ENCODE peak calls at places on chromosomes 11 and 22, in seven cellular contexts. One of them, this sample, is unnamed.

GRCh38 chr11:93526691-93527583 is 16.3 kb downstream of the SMCO4 start:
- DNase-seq in heart left ventricle: no peak
- DNase-seq in upper lobe of right lung: no peak
- DNase-seq in A549: no peak
- DNase-seq in prostate gland: no peak
- DNase-seq in HCT116: no peak
- DNase-seq in colonic mucosa: no peak
- DNase-seq in this sample: no peak

GRCh38 chr11:75339685-75340409 is 11.6 kb downstream of the ARRB1 start:
- DNase-seq in heart left ventricle: peak
- DNase-seq in upper lobe of right lung: no peak
- DNase-seq in A549: no peak
- DNase-seq in prostate gland: no peak
- DNase-seq in HCT116: no peak
- DNase-seq in colonic mucosa: peak
- DNase-seq in this sample: no peak

GRCh38 chr22:48891688-48892380 is 935.8 kb downstream of the BRD1 start:
- DNase-seq in heart left ventricle: no peak
- DNase-seq in upper lobe of right lung: peak
- DNase-seq in A549: no peak
- DNase-seq in prostate gland: no peak
- DNase-seq in HCT116: no peak
- DNase-seq in colonic mucosa: no peak
- DNase-seq in this sample: no peak

GRCh38 chr11:16986434-16987204 is 27.6 kb downstream of the PLEKHA7 start:
- DNase-seq in heart left ventricle: no peak
- DNase-seq in upper lobe of right lung: peak
- DNase-seq in A549: no peak
- DNase-seq in prostate gland: peak
- DNase-seq in HCT116: no peak
- DNase-seq in colonic mucosa: peak
- DNase-seq in this sample: no peak

GRCh38 chr11:3043315-3043871 is 13.8 kb downstream of the CARS1 start:
- DNase-seq in heart left ventricle: peak
- DNase-seq in upper lobe of right lung: no peak
- DNase-seq in A549: no peak
- DNase-seq in prostate gland: no peak
- DNase-seq in HCT116: no peak
- DNase-seq in colonic mucosa: no peak
- DNase-seq in this sample: no peak

GRCh38 chr11:62372871-62373270 is 35.6 kb downstream of the ASRGL1 start:
- DNase-seq in heart left ventricle: no peak
- DNase-seq in upper lobe of right lung: no peak
- DNase-seq in A549: no peak
- DNase-seq in prostate gland: no peak
- DNase-seq in HCT116: no peak
- DNase-seq in colonic mucosa: no peak
- DNase-seq in this sample: no peak

GRCh38 chr11:83054001-83054400 is 17.7 kb downstream of the RAB30 start:
- DNase-seq in heart left ventricle: no peak
- DNase-seq in upper lobe of right lung: no peak
- DNase-seq in A549: no peak
- DNase-seq in prostate gland: no peak
- DNase-seq in HCT116: no peak
- DNase-seq in colonic mucosa: no peak
- DNase-seq in this sample: no peak

GRCh38 chr22:42907404-42908081 is 50.5 kb upstream of the ARFGAP3 start:
- DNase-seq in heart left ventricle: no peak
- DNase-seq in upper lobe of right lung: no peak
- DNase-seq in A549: no peak
- DNase-seq in prostate gland: peak
- DNase-seq in HCT116: no peak
- DNase-seq in colonic mucosa: no peak
- DNase-seq in this sample: no peak

GRCh38 chr22:50250555-50251471 is at the start of gene HDAC10:
- DNase-seq in heart left ventricle: peak
- DNase-seq in upper lobe of right lung: peak
- DNase-seq in A549: no peak
- DNase-seq in prostate gland: peak
- DNase-seq in HCT116: no peak
- DNase-seq in colonic mucosa: peak
- DNase-seq in this sample: peak

GRCh38 chr22:20653012-20653794 is 120.7 kb upstream of the SERPIND1 start:
- DNase-seq in heart left ventricle: no peak
- DNase-seq in upper lobe of right lung: no peak
- DNase-seq in A549: no peak
- DNase-seq in prostate gland: no peak
- DNase-seq in HCT116: no peak
- DNase-seq in colonic mucosa: no peak
- DNase-seq in this sample: no peak

GRCh38 chr22:33923660-33924246 is 3.5 kb upstream of the LARGE1 start:
- DNase-seq in heart left ventricle: peak
- DNase-seq in upper lobe of right lung: no peak
- DNase-seq in A549: peak
- DNase-seq in prostate gland: peak
- DNase-seq in HCT116: peak
- DNase-seq in colonic mucosa: peak
- DNase-seq in this sample: peak

GRCh38 chr11:120645639-120646038 is 134.1 kb downstream of the GRIK4 start:
- DNase-seq in heart left ventricle: no peak
- DNase-seq in upper lobe of right lung: peak
- DNase-seq in A549: no peak
- DNase-seq in prostate gland: no peak
- DNase-seq in HCT116: no peak
- DNase-seq in colonic mucosa: no peak
- DNase-seq in this sample: no peak

GRCh38 chr11:112270551-112271180 is 10.0 kb upstream of the PLET1 start:
- DNase-seq in heart left ventricle: no peak
- DNase-seq in upper lobe of right lung: no peak
- DNase-seq in A549: no peak
- DNase-seq in prostate gland: no peak
- DNase-seq in HCT116: no peak
- DNase-seq in colonic mucosa: no peak
- DNase-seq in this sample: no peak

GRCh38 chr11:71937826-71938225 is 9.0 kb downstream of the RNF121 start:
- DNase-seq in heart left ventricle: no peak
- DNase-seq in upper lobe of right lung: no peak
- DNase-seq in A549: no peak
- DNase-seq in prostate gland: no peak
- DNase-seq in HCT116: no peak
- DNase-seq in colonic mucosa: no peak
- DNase-seq in this sample: no peak

GRCh38 chr22:42881982-42882656 is 25.0 kb upstream of the ARFGAP3 start:
- DNase-seq in heart left ventricle: no peak
- DNase-seq in upper lobe of right lung: no peak
- DNase-seq in A549: no peak
- DNase-seq in prostate gland: no peak
- DNase-seq in HCT116: no peak
- DNase-seq in colonic mucosa: no peak
- DNase-seq in this sample: no peak

GRCh38 chr11:64863381-64864060 is 14.9 kb downstream of the EHD1 start:
- DNase-seq in heart left ventricle: peak
- DNase-seq in upper lobe of right lung: no peak
- DNase-seq in A549: no peak
- DNase-seq in prostate gland: no peak
- DNase-seq in HCT116: no peak
- DNase-seq in colonic mucosa: no peak
- DNase-seq in this sample: no peak

GRCh38 chr11:64866173-64866491 is 12.3 kb downstream of the EHD1 start:
- DNase-seq in heart left ventricle: no peak
- DNase-seq in upper lobe of right lung: no peak
- DNase-seq in A549: no peak
- DNase-seq in prostate gland: no peak
- DNase-seq in HCT116: no peak
- DNase-seq in colonic mucosa: no peak
- DNase-seq in this sample: no peak

GRCh38 chr11:64864135-64864472 is 14.3 kb downstream of the EHD1 start:
- DNase-seq in heart left ventricle: no peak
- DNase-seq in upper lobe of right lung: no peak
- DNase-seq in A549: no peak
- DNase-seq in prostate gland: no peak
- DNase-seq in HCT116: no peak
- DNase-seq in colonic mucosa: no peak
- DNase-seq in this sample: no peak

GRCh38 chr11:64864473-64865285 is 13.7 kb downstream of the EHD1 start:
- DNase-seq in heart left ventricle: peak
- DNase-seq in upper lobe of right lung: no peak
- DNase-seq in A549: no peak
- DNase-seq in prostate gland: peak
- DNase-seq in HCT116: no peak
- DNase-seq in colonic mucosa: no peak
- DNase-seq in this sample: peak

DNA sequence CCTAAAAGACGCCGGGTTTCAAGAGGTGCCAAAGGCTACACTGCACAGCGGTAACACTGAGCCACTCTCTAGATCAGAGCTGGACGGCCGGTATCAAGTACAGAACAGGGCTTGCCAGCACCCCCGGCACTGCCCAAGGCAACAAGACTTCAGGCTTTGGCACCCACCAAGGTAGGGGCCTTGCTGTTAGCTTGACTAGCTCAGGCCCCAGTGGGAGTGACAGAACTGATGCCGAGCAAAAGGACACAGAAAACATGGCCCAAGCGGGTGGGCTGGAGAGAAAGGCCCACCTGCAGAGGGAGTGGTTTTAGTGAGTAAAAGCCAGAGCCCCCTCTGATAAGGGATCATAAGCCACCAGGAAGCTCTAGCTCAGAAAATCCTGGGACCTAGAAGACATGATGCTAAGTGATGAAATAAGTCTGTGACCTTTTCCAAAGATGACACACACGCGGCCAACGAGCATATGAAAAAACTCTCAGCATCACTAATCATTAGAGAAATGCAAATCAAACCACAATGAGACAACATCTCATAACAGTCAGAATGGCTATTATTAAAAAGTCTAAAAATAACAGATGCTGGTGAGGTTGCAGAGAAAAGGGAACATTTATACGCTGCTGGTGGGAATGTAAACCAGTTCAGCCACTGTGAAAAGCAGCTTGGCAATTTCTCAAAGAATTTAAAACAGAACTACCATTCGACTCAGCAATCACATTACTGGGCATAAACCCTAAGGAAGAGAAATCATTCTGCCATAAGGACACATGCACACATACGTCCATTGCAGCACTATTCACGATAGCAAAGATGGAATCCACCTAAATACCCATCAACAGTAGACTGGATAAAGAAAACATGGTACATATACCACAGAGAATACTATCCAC is 12.9 kb downstream of the EHD1 start:
- DNase-seq in heart left ventricle: no peak
- DNase-seq in upper lobe of right lung: no peak
- DNase-seq in A549: no peak
- DNase-seq in prostate gland: no peak
- DNase-seq in HCT116: no peak
- DNase-seq in colonic mucosa: no peak
- DNase-seq in this sample: peak
- H3K4me3 ChIP-seq in heart left ventricle: peak
- H3K4me3 ChIP-seq in upper lobe of right lung: peak
- H3K4me3 ChIP-seq in A549: no peak
- H3K4me3 ChIP-seq in prostate gland: no peak
- H3K4me3 ChIP-seq in HCT116: no peak
- H3K4me3 ChIP-seq in colonic mucosa: no peak
- H3K4me3 ChIP-seq in this sample: no peak

DNA sequence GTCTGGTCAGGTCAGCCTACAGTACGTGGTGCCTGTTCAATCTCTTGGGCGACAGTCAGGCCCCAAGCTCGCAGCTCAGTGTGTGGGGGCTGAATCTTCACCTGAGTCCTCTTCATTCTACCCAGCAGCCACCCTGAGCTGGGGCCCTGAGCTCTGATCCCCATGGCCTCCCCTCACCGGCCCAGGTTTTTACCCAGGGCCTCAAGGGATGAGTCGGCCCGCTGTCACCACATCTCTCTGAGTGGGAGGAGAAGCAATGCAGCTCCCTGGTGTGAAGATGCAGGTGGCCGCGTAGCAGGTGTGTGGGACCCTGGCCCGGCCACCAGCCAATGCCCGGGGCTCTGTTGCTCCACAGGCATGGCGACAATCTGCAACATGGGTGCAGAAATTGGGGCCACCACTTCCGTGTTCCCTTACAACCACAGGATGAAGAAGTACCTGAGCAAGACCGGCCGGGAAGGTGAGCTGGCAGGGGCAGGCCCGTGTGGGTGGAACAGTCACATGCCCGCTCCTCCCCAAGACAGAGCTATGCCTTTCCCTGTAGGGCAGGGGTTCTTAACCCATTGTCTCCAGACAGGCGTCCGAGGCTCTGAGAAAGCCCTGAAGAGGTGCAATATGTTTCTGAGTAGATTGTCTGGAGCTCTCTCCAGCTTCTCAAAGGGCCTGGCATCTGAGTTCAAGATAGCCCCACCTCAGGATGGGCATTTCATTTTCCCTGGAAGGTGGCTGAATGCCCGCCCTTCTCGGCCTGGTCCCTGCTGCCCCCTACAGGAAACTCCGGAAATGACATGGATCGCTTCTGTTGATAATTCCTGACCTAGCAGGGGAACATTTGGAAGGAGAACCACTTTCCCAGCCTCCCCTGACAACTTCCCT is 26.9 kb downstream of the POLR3H start:
- DNase-seq in heart left ventricle: peak
- DNase-seq in upper lobe of right lung: no peak
- DNase-seq in A549: peak
- DNase-seq in prostate gland: peak
- DNase-seq in HCT116: no peak
- DNase-seq in colonic mucosa: peak
- DNase-seq in this sample: peak
- H3K27ac ChIP-seq in heart left ventricle: peak
- H3K27ac ChIP-seq in upper lobe of right lung: no peak
- H3K27ac ChIP-seq in A549: no peak
- H3K27ac ChIP-seq in prostate gland: no peak
- H3K27ac ChIP-seq in HCT116: peak
- H3K27ac ChIP-seq in colonic mucosa: no peak
- H3K27ac ChIP-seq in this sample: no peak

DNA sequence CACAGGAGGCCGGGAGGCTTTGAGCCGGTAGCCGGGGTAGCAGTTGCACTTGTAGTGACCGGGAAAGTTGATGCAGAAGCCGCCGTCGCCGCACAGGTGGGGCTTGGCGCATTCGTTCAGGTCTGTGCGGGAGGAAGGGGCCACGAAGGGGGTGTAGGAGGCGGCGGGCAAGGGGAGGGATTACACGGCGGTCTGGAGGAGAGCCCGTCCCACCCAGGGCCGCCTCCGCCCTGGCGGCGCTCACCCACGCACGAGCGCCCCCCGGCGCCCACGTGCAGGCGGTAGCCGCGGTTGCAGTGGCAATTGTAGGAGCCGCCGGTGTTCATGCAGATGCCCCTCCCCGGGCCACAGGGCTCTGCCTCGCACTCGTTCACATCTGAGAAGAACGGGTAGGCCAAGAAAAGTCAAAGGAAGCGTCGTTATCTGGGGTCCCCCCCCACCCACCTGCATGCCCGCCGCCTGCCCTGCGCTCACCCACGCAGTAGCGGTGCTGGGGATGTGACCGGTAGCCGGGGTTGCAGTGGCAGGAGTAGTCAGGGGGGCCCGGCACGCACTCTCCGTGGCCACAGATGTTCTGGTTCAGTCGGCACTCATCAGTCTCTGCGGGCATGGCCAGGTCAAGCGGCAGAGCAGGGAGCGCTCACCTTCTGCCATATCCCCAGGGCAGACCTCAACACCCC is 10.6 kb downstream of the LTBP3 start:
- DNase-seq in heart left ventricle: no peak
- DNase-seq in upper lobe of right lung: no peak
- DNase-seq in A549: no peak
- DNase-seq in prostate gland: no peak
- DNase-seq in HCT116: no peak
- DNase-seq in colonic mucosa: no peak
- DNase-seq in this sample: no peak
- H3K4me3 ChIP-seq in heart left ventricle: no peak
- H3K4me3 ChIP-seq in upper lobe of right lung: no peak
- H3K4me3 ChIP-seq in A549: no peak
- H3K4me3 ChIP-seq in prostate gland: no peak
- H3K4me3 ChIP-seq in HCT116: no peak
- H3K4me3 ChIP-seq in colonic mucosa: no peak
- H3K4me3 ChIP-seq in this sample: no peak

GRCh38 chr22:37566329-37566837 is 6.1 kb downstream of the CDC42EP1 start:
- DNase-seq in heart left ventricle: no peak
- DNase-seq in upper lobe of right lung: peak
- DNase-seq in A549: no peak
- DNase-seq in prostate gland: no peak
- DNase-seq in HCT116: no peak
- DNase-seq in colonic mucosa: no peak
- DNase-seq in this sample: no peak
- H3K27ac ChIP-seq in heart left ventricle: peak
- H3K27ac ChIP-seq in upper lobe of right lung: peak
- H3K27ac ChIP-seq in A549: no peak
- H3K27ac ChIP-seq in prostate gland: peak
- H3K27ac ChIP-seq in HCT116: peak
- H3K27ac ChIP-seq in colonic mucosa: peak
- H3K27ac ChIP-seq in this sample: no peak